ENCODE peak calls at places on chromosome 6, in seven cellular contexts. Z is cardiac fibroblast, B is B cell, L is neural progenitor cell, M is PC-3, U is tibial nerve, Y is GM10248. J is an unnamed sample.
A peak's percentile ranks its signal among the peaks of the same experiment; 100 is the strongest.

GRCh38 chr6:135088818-135089809 is 34.5 kb upstream of the HBS1L start:
- DNase-seq in U (no peak), B (no peak), L (peak; percentile 18), Z (peak; percentile 71), M (peak; percentile 50), Y (peak; percentile 45), J (no peak)

GRCh38 chr6:141521440-141521839 is 611.3 kb upstream of the GJE1 start:
- DNase-seq in Y (no peak), Z (peak; percentile 72), B (no peak), L (no peak), U (no peak), M (peak; percentile 40), J (no peak)

GRCh38 chr6:75504902-75505233 is 11.3 kb upstream of the FILIP1 start:
- DNase-seq in B (no peak), Z (peak; percentile 62), Y (no peak), L (no peak), U (no peak), M (no peak), J (no peak)

GRCh38 chr6:158374020-158374419 is 61.8 kb downstream of the TULP4 start:
- DNase-seq in M (no peak), Z (peak; percentile 48), L (no peak), U (no peak), Y (no peak), B (no peak), J (no peak)

GRCh38 chr6:119259027-119259426 is 90.5 kb downstream of the MAN1A1 start:
- DNase-seq in M (peak; percentile 63), B (no peak), L (no peak), Y (no peak), Z (no peak), U (no peak), J (no peak)

GRCh38 chr6:79167931-79168694 is 66.4 kb downstream of the HMGN3 start:
- DNase-seq in M (peak; percentile 44), U (no peak), B (no peak), Y (no peak), Z (peak; percentile 53), L (no peak), J (no peak)

GRCh38 chr6:17397764-17398194 is 4.4 kb downstream of the CAP2 start:
- DNase-seq in U (no peak), Y (no peak), M (peak; percentile 76), L (no peak), Z (peak; percentile 39), B (no peak), J (no peak)

GRCh38 chr6:30009113-30009512 is 52.0 kb upstream of the POLR1H start:
- DNase-seq in B (no peak), Y (no peak), U (no peak), Z (no peak), L (no peak), M (no peak), J (no peak)

GRCh38 chr6:38651121-38651784 is 11.5 kb upstream of the BTBD9 start:
- DNase-seq in U (no peak), B (no peak), Y (no peak), M (peak; percentile 83), Z (no peak), L (no peak), J (no peak)

GRCh38 chr6:28673800-28674671 is 148.4 kb downstream of the GPX5 start:
- DNase-seq in Z (peak; percentile 86), Y (peak; percentile 53), M (peak; percentile 92), B (no peak), U (no peak), L (peak; percentile 76), J (no peak)

GRCh38 chr6:166515072-166515810 is 71.2 kb downstream of the RAMACL start:
- DNase-seq in B (no peak), Y (peak; percentile 30), M (peak; percentile 88), Z (peak; percentile 94), L (no peak), U (no peak), J (no peak)

GRCh38 chr6:166509193-166509592 is 77.3 kb downstream of the RAMACL start:
- DNase-seq in B (no peak), Z (no peak), L (no peak), Y (no peak), M (no peak), U (no peak), J (no peak)

GRCh38 chr6:166511316-166511715 is 75.2 kb downstream of the RAMACL start:
- DNase-seq in L (no peak), Z (no peak), Y (no peak), U (no peak), M (no peak), B (no peak), J (no peak)

GRCh38 chr6:166514196-166514595 is 72.3 kb downstream of the RAMACL start:
- DNase-seq in U (no peak), L (no peak), Z (no peak), Y (no peak), M (no peak), B (no peak), J (no peak)

GRCh38 chr6:166512567-166512966 is 73.9 kb downstream of the RAMACL start:
- DNase-seq in Z (no peak), Y (peak; percentile 56), L (no peak), B (peak; percentile 66), U (no peak), M (no peak), J (no peak)
- TF ChIP-seq CTCF in Z (no peak), Y (no peak), L (no peak), B (peak; percentile 25), U (no peak), M (no peak), J (no peak)

GRCh38 chr6:24708612-24709011 is 10.3 kb downstream of the C6orf62 start:
- DNase-seq in Y (no peak), Z (no peak), U (no peak), B (no peak), M (no peak), L (no peak), J (no peak)
- TF ChIP-seq CTCF in Y (no peak), Z (no peak), U (no peak), B (no peak), M (no peak), L (no peak), J (no peak)

DNA sequence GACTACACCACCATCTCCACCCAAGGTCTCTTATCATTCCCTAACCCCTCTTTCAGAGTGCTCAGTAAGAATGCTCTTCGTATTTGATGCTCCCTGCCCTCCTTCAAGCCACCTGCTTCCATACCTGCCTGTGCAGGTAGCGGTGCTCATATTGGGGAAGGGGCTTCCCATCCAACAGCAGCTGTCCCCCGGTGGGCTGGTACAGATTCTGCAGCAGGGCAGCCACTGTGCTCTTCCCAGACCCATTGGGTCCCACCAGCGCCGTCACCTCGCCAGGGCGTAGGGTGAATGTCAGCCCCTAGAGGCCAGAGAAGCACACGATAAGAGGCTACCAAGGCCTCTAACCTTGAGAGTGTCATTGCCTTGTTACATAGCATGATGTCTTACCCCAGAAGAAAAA is 3.9 kb upstream of the PSMB8 start:
- DNase-seq in Y (no peak), Z (no peak), B (no peak), U (no peak), M (no peak), L (no peak), J (no peak)
- TF ChIP-seq CTCF in Y (no peak), Z (no peak), B (no peak), U (no peak), M (no peak), L (no peak), J (no peak)

GRCh38 chr6:136773473-136773796 is 18.8 kb downstream of the MAP3K5 start:
- DNase-seq in Y (no peak), U (no peak), M (no peak), Z (no peak), B (no peak), L (no peak), J (no peak)
- TF ChIP-seq CTCF in Y (no peak), U (no peak), M (no peak), Z (no peak), B (no peak), L (no peak), J (no peak)

GRCh38 chr6:34207695-34208443 is 28.8 kb upstream of the HMGA1 start:
- DNase-seq in Y (no peak), L (no peak), M (no peak), Z (no peak), U (no peak), B (no peak), J (no peak)

GRCh38 chr6:34205916-34206315 is 30.8 kb upstream of the HMGA1 start:
- DNase-seq in L (no peak), B (no peak), M (no peak), Z (no peak), U (no peak), Y (no peak), J (no peak)

GRCh38 chr6:34204693-34205092 is 32.0 kb upstream of the HMGA1 start:
- DNase-seq in Y (no peak), L (no peak), B (no peak), Z (no peak), U (no peak), M (no peak), J (no peak)

GRCh38 chr6:34206726-34207125 is 29.9 kb upstream of the HMGA1 start:
- DNase-seq in Y (no peak), U (no peak), Z (no peak), B (no peak), L (no peak), M (no peak), J (no peak)

DNA sequence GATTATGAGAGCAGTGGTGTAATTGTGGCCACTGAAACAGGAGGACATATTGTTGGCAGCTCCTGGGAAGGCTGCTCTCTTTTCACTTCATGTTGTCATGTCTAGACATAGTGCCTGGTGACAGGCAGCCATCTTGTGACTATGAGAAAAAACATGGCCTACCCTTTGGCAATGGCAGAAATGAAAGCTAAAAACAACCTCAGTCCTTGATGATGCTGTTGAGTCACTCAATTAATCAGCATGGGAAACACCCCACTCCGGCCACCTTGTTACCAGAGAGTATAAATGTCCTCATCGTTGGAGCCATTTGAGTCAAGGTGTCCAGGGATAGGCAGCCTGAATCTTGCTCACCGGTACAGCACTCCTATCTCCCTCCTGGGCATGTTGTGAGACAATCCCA is 31.2 kb upstream of the HMGA1 start:
- DNase-seq in U (no peak), L (no peak), Y (no peak), B (no peak), Z (peak; percentile 26), M (no peak), J (no peak)
- TF ChIP-seq CTCF in U (no peak), L (no peak), Y (no peak), B (no peak), Z (no peak), M (no peak), J (no peak)

DNA sequence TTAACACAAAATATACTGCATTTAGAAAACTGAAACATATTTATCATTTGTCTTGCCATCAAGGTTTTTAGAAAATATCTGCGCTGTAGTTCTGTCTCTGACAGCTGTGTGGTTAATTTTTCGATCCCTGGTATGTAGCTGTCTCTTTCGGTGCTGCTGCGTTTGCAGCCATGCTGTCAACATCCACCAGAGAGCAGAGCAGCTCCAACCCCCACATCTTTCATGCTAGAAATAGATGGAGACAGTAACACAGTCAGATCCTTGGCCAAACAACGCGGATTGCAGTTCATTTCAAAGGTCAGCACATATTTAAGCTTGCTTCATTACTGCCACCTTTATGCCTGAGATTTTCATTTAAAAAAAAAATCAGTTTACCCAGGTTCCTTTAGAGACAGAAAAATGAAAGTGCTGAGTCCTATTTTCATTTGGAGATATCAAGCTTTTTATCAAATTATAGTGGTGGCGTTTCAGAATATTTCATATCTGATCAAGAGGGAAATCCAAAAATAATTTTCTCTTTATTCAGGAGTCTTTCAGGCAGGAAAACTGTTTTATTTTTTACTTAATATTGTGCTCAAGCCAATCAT is 157.7 kb upstream of the MMS22L start:
- DNase-seq in Z (peak; percentile 49), B (no peak), L (peak; percentile 75), U (no peak), M (peak; percentile 33), Y (no peak), J (no peak)
- TF ChIP-seq CTCF in Z (peak; percentile 70), B (no peak), L (peak; percentile 75), U (no peak), M (peak; percentile 48), Y (peak; percentile 21), J (no peak)

GRCh38 chr6:46932941-46933340 is 11.2 kb upstream of the ADGRF5 start:
- DNase-seq in Z (peak; percentile 74), M (no peak), L (no peak), B (no peak), U (no peak), Y (no peak), J (no peak)
- TF ChIP-seq CTCF in Z (no peak), M (no peak), L (no peak), B (no peak), U (no peak), Y (no peak), J (no peak)

J was measured in mesothelial cell of epicardium.